ENCODE peak calls at places on chromosomes 13 and 19, in ten cellular contexts. U is uterus, N is thoracic aorta, Z is cardiac muscle cell, C is kidney, L is NCI-H187, T is HCT116, Q is cardiac septum, O is tibial artery, W is upper lobe of left lung. S is an unnamed sample.

GRCh38 chr19:57566396-57567256 is 7.0 kb upstream of the ZNF550 start:
- DNase-seq in U (no peak), N (no peak), Z (peak), C (no peak), L (no peak), T (peak), Q (no peak), O (no peak), W (no peak), S (no peak)

GRCh38 chr19:34120846-34121639 is 51.3 kb upstream of the LSM14A start:
- DNase-seq in U (no peak), N (no peak), Z (peak), C (no peak), L (no peak), T (peak), Q (no peak), O (no peak), W (no peak), S (no peak)

GRCh38 chr19:5585461-5586299 is 17.9 kb upstream of the TINCR start:
- DNase-seq in U (peak), N (no peak), Z (no peak), C (peak), L (no peak), T (no peak), Q (no peak), O (no peak), W (no peak), S (no peak)

GRCh38 chr13:27339299-27339698 is 68.7 kb downstream of the RASL11A start:
- DNase-seq in U (no peak), N (no peak), Z (peak), C (no peak), L (no peak), T (peak), Q (no peak), O (no peak), W (no peak), S (no peak)

GRCh38 chr19:39818626-39819097 is 15.3 kb downstream of the DYRK1B start:
- DNase-seq in U (no peak), N (no peak), Z (no peak), C (no peak), L (no peak), T (no peak), Q (peak), O (no peak), W (no peak), S (no peak)

GRCh38 chr19:4861147-4861546 is 6.3 kb downstream of the PLIN3 start:
- DNase-seq in U (no peak), N (no peak), Z (no peak), C (peak), L (no peak), T (no peak), Q (no peak), O (no peak), W (peak), S (no peak)

GRCh38 chr13:51728972-51729371 is 75.0 kb downstream of the DHRS12 start:
- DNase-seq in U (no peak), N (no peak), Z (peak), C (no peak), L (no peak), T (no peak), Q (no peak), O (no peak), W (no peak), S (no peak)

GRCh38 chr13:29423050-29423449 is 172.4 kb downstream of the SLC7A1 start:
- DNase-seq in U (no peak), N (no peak), Z (no peak), C (no peak), L (no peak), T (no peak), Q (no peak), O (no peak), W (no peak), S (no peak)

GRCh38 chr13:76049397-76049746 is 413.2 kb downstream of the LMO7 start:
- DNase-seq in U (no peak), N (no peak), Z (no peak), C (no peak), L (no peak), T (no peak), Q (no peak), O (no peak), W (no peak), S (no peak)